ENCODE peak calls at places on chromosome 4, in ten cellular contexts. U is uterus; T is gastrocnemius medialis; N is NB4; P is T-cell; S is naive thymus-derived CD4-positive, alpha-beta T cell; M is CD4-positive, alpha-beta T cell; H is SK-N-SH; B is GM20000; R is ovary. V is an unnamed sample.

GRCh38 chr4:25856756-25857155 is 6.0 kb downstream of the SEL1L3 start:
- DNase-seq in U (no peak), T (no peak), N (no peak), P (no peak), S (no peak), M (no peak), H (no peak), B (no peak), R (no peak), V (no peak)

GRCh38 chr4:15100994-15101695 is 98.9 kb downstream of the CPEB2 start:
- DNase-seq in U (no peak), T (no peak), N (no peak), P (no peak), S (no peak), M (no peak), H (no peak), B (no peak), R (no peak), V (no peak)

GRCh38 chr4:92303621-92304027 is at the start of gene GRID2:
- DNase-seq in U (no peak), T (no peak), N (no peak), P (no peak), S (no peak), M (no peak), H (peak; percentile 73), B (no peak), R (peak; percentile 18), V (no peak)

GRCh38 chr4:184669251-184669650 is 19.7 kb downstream of the PRIMPOL start:
- DNase-seq in U (no peak), T (no peak), N (no peak), P (no peak), S (no peak), M (no peak), H (no peak), B (no peak), R (no peak), V (no peak)

GRCh38 chr4:110823251-110823650 is 200.4 kb upstream of the PITX2 start:
- DNase-seq in U (no peak), T (no peak), N (peak; percentile 56), P (no peak), S (no peak), M (no peak), H (no peak), B (no peak), R (no peak), V (no peak)

GRCh38 chr4:14700544-14700943 is 301.7 kb upstream of the CPEB2 start:
- DNase-seq in U (no peak), T (no peak), N (no peak), P (no peak), S (no peak), M (no peak), H (no peak), B (no peak), R (no peak), V (no peak)

GRCh38 chr4:2794707-2795557 is 2.0 kb downstream of the SH3BP2 start:
- DNase-seq in U (no peak), T (peak; percentile 51), N (peak; percentile 74), P (no peak), S (no peak), M (no peak), H (no peak), B (no peak), R (peak; percentile 39), V (no peak)

GRCh38 chr4:95701500-95701899 is 138.4 kb upstream of the PDHA2 start:
- DNase-seq in U (peak; percentile 27), T (peak; percentile 13), N (no peak), P (no peak), S (no peak), M (no peak), H (no peak), B (no peak), R (no peak), V (no peak)

V was measured in GM10248.